ENCODE peak calls at places on chromosomes 1 and 21, in nine cellular contexts. D, Y, O, H, Q, B, R, I and N are unnamed samples.

GRCh38 chr1:100130552-100131077 is 2.1 kb downstream of the SASS6 start:
- DNase-seq in Q (no peak), O (no peak), R (no peak), H (no peak), D (no peak), I (no peak), Y (no peak), B (no peak), N (no peak)

GRCh38 chr1:109508001-109508872 is 1.3 kb downstream of the AMIGO1 start:
- DNase-seq in R (no peak), B (peak), H (no peak), Y (no peak), Q (no peak), O (no peak), D (no peak), I (no peak), N (no peak)

GRCh38 chr1:12490547-12491142 is 127.4 kb downstream of the DHRS3 start:
- DNase-seq in H (no peak), D (no peak), O (no peak), R (no peak), B (no peak), Q (no peak), I (no peak), Y (no peak), N (no peak)

GRCh38 chr1:241762713-241763339 is 85.2 kb upstream of the EXO1 start:
- DNase-seq in I (no peak), O (no peak), B (no peak), Y (no peak), Q (no peak), H (no peak), R (no peak), D (no peak), N (no peak)

GRCh38 chr1:70142120-70142519 is 63.3 kb downstream of the LRRC40 start:
- DNase-seq in H (no peak), O (no peak), B (no peak), I (no peak), R (no peak), D (no peak), Y (no peak), Q (no peak), N (no peak)

GRCh38 chr1:12019858-12020509 is 686 bp downstream of the MIIP start:
- DNase-seq in D (no peak), R (no peak), H (no peak), Y (no peak), B (no peak), Q (no peak), O (no peak), I (no peak), N (no peak)

GRCh38 chr1:64245495-64245894 is 42.1 kb downstream of the UBE2U start:
- DNase-seq in R (no peak), D (no peak), O (no peak), B (no peak), Y (no peak), Q (no peak), H (no peak), I (no peak), N (no peak)

GRCh38 chr1:40267767-40268187 is 9.7 kb downstream of the ZMPSTE24 start:
- DNase-seq in D (peak), R (no peak), H (no peak), B (no peak), I (no peak), Q (no peak), Y (peak), O (no peak), N (no peak)

GRCh38 chr1:154736840-154737239 is 128.9 kb upstream of the ADAR start:
- DNase-seq in R (no peak), Y (peak), I (no peak), O (no peak), H (no peak), D (peak), B (no peak), Q (no peak), N (no peak)

GRCh38 chr1:8193840-8194406 is 124.0 kb upstream of the SLC45A1 start:
- DNase-seq in O (no peak), R (no peak), H (no peak), I (no peak), Y (no peak), B (no peak), D (no peak), Q (no peak), N (no peak)

GRCh38 chr1:78370356-78370755 is 120.4 kb upstream of the PTGFR start:
- DNase-seq in Y (peak), Q (no peak), B (no peak), H (no peak), R (no peak), O (no peak), I (no peak), D (peak), N (no peak)

GRCh38 chr1:15417365-15417934 is 7.8 kb downstream of the EFHD2 start:
- DNase-seq in R (no peak), H (no peak), Y (peak), D (peak), I (no peak), Q (no peak), B (no peak), O (no peak), N (no peak)

GRCh38 chr1:8554956-8555534 is 237.1 kb downstream of the SLC45A1 start:
- DNase-seq in Q (no peak), H (no peak), I (no peak), B (no peak), O (no peak), R (no peak), D (peak), Y (no peak), N (no peak)

GRCh38 chr1:58768971-58769808 is 14.7 kb downstream of the JUN start:
- DNase-seq in D (peak), R (peak), Q (peak), H (no peak), Y (peak), I (peak), B (peak), O (peak), N (peak)

GRCh38 chr1:37948841-37949240 is 2.0 kb upstream of the INPP5B start:
- DNase-seq in Y (no peak), B (no peak), H (no peak), O (no peak), Q (no peak), I (no peak), R (no peak), D (no peak), N (no peak)

GRCh38 chr1:53349369-53349705 is 21.5 kb upstream of the LRP8 start:
- DNase-seq in D (no peak), Q (no peak), B (no peak), Y (no peak), R (no peak), O (no peak), H (no peak), I (no peak), N (peak)

GRCh38 chr1:2046225-2046917 is 3.8 kb upstream of the PRKCZ start:
- DNase-seq in R (no peak), H (no peak), Y (no peak), Q (no peak), D (peak), O (peak), I (no peak), B (peak), N (no peak)

GRCh38 chr21:33133912-33134311 is 64.0 kb downstream of the OLIG1 start:
- DNase-seq in Y (no peak), R (no peak), O (no peak), Q (no peak), D (no peak), B (peak), H (no peak), I (no peak), N (no peak)

GRCh38 chr1:61851849-61852692 is 109.8 kb downstream of the PATJ start:
- DNase-seq in H (no peak), D (peak), Q (no peak), B (peak), R (no peak), Y (peak), O (no peak), I (no peak), N (no peak)

GRCh38 chr1:16212251-16212961 is at the start of gene ARHGEF19:
- DNase-seq in O (no peak), Y (no peak), B (no peak), H (no peak), I (no peak), D (no peak), R (no peak), Q (no peak), N (peak)

GRCh38 chr1:25683177-25683576 is 66.6 kb downstream of the MAN1C1 start:
- DNase-seq in Q (no peak), B (no peak), D (no peak), H (no peak), R (no peak), O (no peak), Y (no peak), I (no peak), N (no peak)

GRCh38 chr1:224182057-224182865 is 779 bp upstream of the DEGS1 start:
- DNase-seq in D (no peak), Y (no peak), O (no peak), I (no peak), B (no peak), H (peak), R (no peak), Q (no peak), N (no peak)

GRCh38 chr1:52919051-52919719 is 2.4 kb downstream of the ECHDC2 start:
- DNase-seq in Y (no peak), B (no peak), R (no peak), Q (no peak), H (no peak), I (no peak), D (no peak), O (no peak), N (no peak)

GRCh38 chr1:167150434-167150833 is 56.6 kb downstream of the STYXL2 start:
- DNase-seq in R (no peak), O (no peak), Q (no peak), Y (no peak), H (no peak), D (no peak), B (no peak), I (no peak), N (no peak)

GRCh38 chr1:233905416-233906051 is 1.1 kb downstream of the SLC35F3 start:
- DNase-seq in D (no peak), O (no peak), H (no peak), Q (no peak), I (peak), B (no peak), R (no peak), Y (no peak), N (no peak)

GRCh38 chr1:154729031-154729442 is 121.1 kb upstream of the ADAR start:
- DNase-seq in Q (no peak), H (no peak), I (no peak), Y (peak), R (no peak), O (no peak), B (no peak), D (peak), N (no peak)

GRCh38 chr1:155254714-155255242 is 505 bp downstream of the ENTREP3 start:
- DNase-seq in O (no peak), R (no peak), I (no peak), Q (no peak), D (no peak), Y (peak), B (peak), H (no peak), N (no peak)

GRCh38 chr1:220339581-220339980 is 67.3 kb upstream of the RAB3GAP2 start:
- DNase-seq in Q (no peak), I (no peak), Y (no peak), H (no peak), R (no peak), D (no peak), B (no peak), O (no peak), N (no peak)

GRCh38 chr1:77605246-77606026 is 77.0 kb downstream of the ZZZ3 start:
- DNase-seq in B (no peak), D (peak), I (peak), O (no peak), Y (no peak), Q (no peak), R (peak), H (no peak), N (no peak)

GRCh38 chr1:17834561-17835100 is 79.5 kb downstream of the ACTL8 start:
- DNase-seq in O (no peak), D (no peak), H (no peak), R (no peak), Q (no peak), Y (no peak), I (no peak), B (no peak), N (no peak)